ENCODE peak calls at places on chromosomes 2 and 18, in nine cellular contexts. A, J, H, C, F, E, D, V and M are unnamed samples. For H3K9me3, the result is how much of the 10 kb centered on the place peaks cover.

GRCh38 chr2:128232965-128233789 is 85.5 kb downstream of the HS6ST1 start:
- DNase-seq in H (peak), C (peak), F (peak), J (peak), E (peak), A (peak), D (peak), V (peak), M (peak)

GRCh38 chr2:171479154-171479814 is 43.0 kb upstream of the CYBRD1 start:
- DNase-seq in H (no peak), D (no peak), F (no peak), A (no peak), V (no peak), C (no peak), E (no peak), J (no peak), M (no peak)

GRCh38 chr2:196836440-196836839 is 27.3 kb upstream of the C2orf66 start:
- DNase-seq in J (no peak), D (no peak), E (no peak), V (peak), H (no peak), A (no peak), C (no peak), F (no peak), M (no peak)

GRCh38 chr18:45733535-45733934 is 9.6 kb downstream of the SLC14A1 start:
- DNase-seq in V (no peak), E (no peak), D (no peak), A (peak), C (no peak), J (no peak), F (no peak), H (no peak), M (no peak)

GRCh38 chr2:126880825-126881224 is 17.9 kb upstream of the TEX51 start:
- DNase-seq in E (no peak), V (no peak), F (no peak), A (no peak), J (no peak), D (no peak), C (no peak), H (no peak), M (no peak)

GRCh38 chr2:207434288-207434687 is 95.5 kb upstream of the CREB1 start:
- DNase-seq in C (no peak), E (no peak), A (no peak), J (no peak), V (no peak), D (no peak), H (no peak), F (no peak), M (no peak)

GRCh38 chr2:32058130-32058529 is 5.2 kb upstream of the SPAST start:
- DNase-seq in D (no peak), V (peak), H (no peak), J (no peak), E (no peak), C (no peak), A (no peak), F (no peak), M (no peak)

GRCh38 chr2:20198001-20198400 is 26.9 kb downstream of the SDC1 start:
- DNase-seq in D (no peak), E (no peak), J (peak), F (no peak), C (no peak), H (peak), V (no peak), A (no peak), M (peak)

GRCh38 chr2:1168856-1169255 is 218.2 kb downstream of the SNTG2 start:
- DNase-seq in D (no peak), C (no peak), F (no peak), H (no peak), A (no peak), J (no peak), E (no peak), V (no peak), M (no peak)

GRCh38 chr2:1169291-1169949 is 218.8 kb downstream of the SNTG2 start:
- DNase-seq in E (no peak), A (no peak), J (no peak), F (no peak), C (no peak), H (no peak), D (no peak), V (no peak), M (no peak)

GRCh38 chr2:1170241-1170640 is 219.6 kb downstream of the SNTG2 start:
- DNase-seq in D (no peak), F (no peak), C (no peak), V (no peak), A (no peak), E (no peak), H (no peak), J (no peak), M (no peak)

GRCh38 chr2:1173528-1173927 is 222.9 kb downstream of the SNTG2 start:
- DNase-seq in J (no peak), D (no peak), E (no peak), V (no peak), H (no peak), C (no peak), A (peak), F (no peak), M (no peak)

GRCh38 chr2:1170711-1171110 is 220.1 kb downstream of the SNTG2 start:
- DNase-seq in D (no peak), F (no peak), H (no peak), C (no peak), J (no peak), V (no peak), E (no peak), A (no peak), M (no peak)
- H3K9me3 ChIP-seq in D (under half), F (under half), H (under half), C (under half), J (under half), V (under half), E (under half), A (under half), M (under half)

GRCh38 chr2:105989070-105989469 is 205.0 kb downstream of the UXS1 start:
- DNase-seq in C (no peak), J (no peak), D (no peak), F (no peak), A (no peak), H (no peak), V (no peak), E (no peak), M (no peak)

DNA sequence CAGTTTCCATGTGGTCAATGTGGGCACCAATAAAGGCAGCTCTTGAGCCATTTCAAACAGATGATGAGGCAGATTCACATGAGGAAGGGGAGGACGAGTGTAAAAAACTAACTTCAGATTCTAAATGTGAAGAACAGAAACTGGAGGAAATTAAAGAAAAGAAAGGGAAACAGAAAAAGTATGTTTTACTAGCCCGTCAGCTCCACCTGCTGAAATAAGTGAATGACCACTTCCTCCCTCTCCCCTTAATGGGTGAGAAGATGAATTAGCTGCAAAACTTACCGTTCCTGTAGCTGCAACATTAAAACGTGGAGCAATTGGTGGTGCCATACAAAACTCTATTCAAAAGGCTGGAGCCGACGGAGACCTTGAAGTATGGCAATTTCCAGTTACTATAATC is 203.5 kb downstream of the UXS1 start:
- DNase-seq in E (no peak), D (no peak), C (no peak), V (no peak), A (no peak), H (no peak), J (no peak), F (no peak), M (no peak)
- H3K9me3 ChIP-seq in E (under half), D (under half), C (under half), V (under half), A (under half), H (under half), J (half or more), F (under half), M (under half)

GRCh38 chr2:80896576-80896975 is 592.0 kb upstream of the LRRTM1 start:
- DNase-seq in E (no peak), V (no peak), C (no peak), D (no peak), F (no peak), H (no peak), J (no peak), A (peak), M (no peak)
- H3K9me3 ChIP-seq in E (under half), V (under half), C (under half), D (under half), F (under half), H (under half), J (under half), A (under half), M (under half)

GRCh38 chr18:56021814-56022205 is 433.8 kb upstream of the TCF4 start:
- DNase-seq in H (no peak), C (no peak), F (no peak), E (no peak), V (no peak), D (no peak), A (no peak), J (no peak), M (no peak)
- H3K9me3 ChIP-seq in H (under half), C (under half), F (under half), E (under half), V (under half), D (under half), A (under half), J (under half), M (under half)